ENCODE peak calls at places on chromosomes 3 and 15, in nine cellular contexts. W is iris pigment epithelial cell; S is Daoy; K is fibroblast of villous mesenchyme; C is left cardiac atrium; V is fibroblast of pulmonary artery; P is GM20000; I is Karpas-422; X is stimulated activated naive CD8-positive, alpha-beta T cell treated with anti-CD3 and anti-CD28 coated beads, Interleukin-15, Interleukin-2, amounts not matched to agents 100 U/mL and 50 U/mL, for 24 hours. A is an unnamed sample.

GRCh38 chr3:190696777-190697501 is 165.6 kb downstream of the GMNC start:
- DNase-seq in W (peak; percentile 38), K (peak; percentile 68), S (peak; percentile 11), I (no peak), V (peak; percentile 72), X (no peak), C (no peak), P (peak; percentile 4), A (no peak)

GRCh38 chr3:16338124-16338523 is 73.1 kb downstream of the OXNAD1 start:
- DNase-seq in P (peak; percentile 60), K (peak; percentile 69), V (no peak), I (no peak), S (no peak), C (no peak), W (peak; percentile 45), X (peak; percentile 58), A (no peak)

GRCh38 chr3:106067711-106068110 is 198.9 kb upstream of the CBLB start:
- DNase-seq in K (no peak), V (no peak), I (no peak), P (no peak), X (no peak), W (no peak), C (no peak), S (no peak), A (no peak)

GRCh38 chr3:71890356-71890931 is 105.5 kb upstream of the PROK2 start:
- DNase-seq in P (no peak), C (no peak), X (no peak), S (no peak), I (no peak), K (no peak), W (no peak), V (no peak), A (no peak)

GRCh38 chr15:64430000-64430735 is 30.2 kb upstream of the ZNF609 start:
- DNase-seq in S (peak; percentile 39), W (peak; percentile 93), X (no peak), I (no peak), V (peak; percentile 96), P (peak; percentile 24), C (peak; percentile 27), K (peak; percentile 93), A (no peak)

GRCh38 chr3:43423142-43423541 is 136.8 kb downstream of the SNRK start:
- DNase-seq in I (no peak), X (no peak), K (no peak), C (peak; percentile 30), S (no peak), P (no peak), V (peak; percentile 26), W (peak; percentile 8), A (peak; percentile 17)

GRCh38 chr3:186596568-186597287 is 16.1 kb upstream of the AHSG start:
- DNase-seq in V (peak; percentile 44), X (no peak), I (no peak), C (no peak), S (no peak), P (no peak), K (peak; percentile 19), W (peak; percentile 39), A (no peak)

GRCh38 chr3:13018039-13018431 is 55.2 kb downstream of the IQSEC1 start:
- DNase-seq in C (peak; percentile 59), K (no peak), V (no peak), I (no peak), X (no peak), P (no peak), S (peak; percentile 76), W (no peak), A (peak; percentile 70)

GRCh38 chr15:58269455-58270414 is 131.6 kb downstream of the AQP9 start:
- DNase-seq in P (peak; percentile 50), X (peak; percentile 16), C (no peak), K (peak; percentile 75), I (peak; percentile 78), S (peak; percentile 49), W (peak; percentile 71), V (peak; percentile 81), A (no peak)

GRCh38 chr3:7407107-7407506 is 546.2 kb downstream of the GRM7 start:
- DNase-seq in C (no peak), V (no peak), K (no peak), W (no peak), X (no peak), I (no peak), S (no peak), P (no peak), A (no peak)

GRCh38 chr15:75594276-75594675 is 15.2 kb upstream of the PTPN9 start:
- DNase-seq in W (no peak), S (no peak), C (no peak), I (no peak), K (peak; percentile 40), V (no peak), X (no peak), P (no peak), A (no peak)

GRCh38 chr3:45881031-45882022 is 5.0 kb upstream of the CCR9 start:
- DNase-seq in W (peak; percentile 67), C (peak; percentile 23), S (peak; percentile 35), V (peak; percentile 17), X (peak; percentile 39), I (no peak), K (no peak), P (peak; percentile 50), A (no peak)

GRCh38 chr3:104425416-104425815 is 941.3 kb upstream of the ALCAM start:
- DNase-seq in V (no peak), K (no peak), W (no peak), I (no peak), P (no peak), C (no peak), S (no peak), X (no peak), A (no peak)

GRCh38 chr3:168156479-168156878 is 60.8 kb upstream of the GOLIM4 start:
- DNase-seq in I (no peak), V (no peak), W (no peak), P (no peak), X (no peak), S (no peak), C (no peak), K (no peak), A (no peak)

GRCh38 chr3:27632431-27633223 is 89.5 kb downstream of the EOMES start:
- DNase-seq in W (peak; percentile 68), X (peak; percentile 53), I (peak; percentile 58), K (peak; percentile 61), V (peak; percentile 62), C (peak; percentile 67), P (peak; percentile 68), S (peak; percentile 58), A (peak; percentile 63)

GRCh38 chr3:195245531-195245951 is 25.4 kb downstream of the XXYLT1 start:
- DNase-seq in K (no peak), S (no peak), V (no peak), W (no peak), P (no peak), I (no peak), X (no peak), C (no peak), A (no peak)

GRCh38 chr3:113829576-113830354 is 8.8 kb upstream of the GRAMD1C start:
- DNase-seq in W (peak; percentile 14), K (no peak), X (no peak), P (no peak), C (no peak), V (peak; percentile 72), I (no peak), S (no peak), A (no peak)

GRCh38 chr3:184941408-184941807 is 129.4 kb downstream of the VPS8 start:
- DNase-seq in K (no peak), C (no peak), V (no peak), I (no peak), W (no peak), P (no peak), S (no peak), X (no peak), A (no peak)

GRCh38 chr3:140308535-140308934 is 369.3 kb upstream of the TRIM42 start:
- DNase-seq in C (no peak), X (no peak), W (no peak), I (no peak), K (no peak), V (no peak), P (no peak), S (no peak), A (no peak)

GRCh38 chr15:66931768-66932633 is 133.4 kb upstream of the SMAD3 start:
- DNase-seq in C (no peak), V (peak; percentile 73), S (peak; percentile 63), I (no peak), X (no peak), W (peak; percentile 79), K (peak; percentile 86), P (no peak), A (no peak)

GRCh38 chr15:66898656-66899402 is 166.6 kb upstream of the SMAD3 start:
- DNase-seq in X (no peak), S (no peak), P (no peak), K (no peak), V (no peak), I (no peak), C (no peak), W (no peak), A (no peak)

GRCh38 chr15:35289029-35289617 is 204.0 kb upstream of the NANOGP8 start:
- DNase-seq in W (peak; percentile 78), S (peak; percentile 34), V (peak; percentile 85), C (no peak), I (peak; percentile 51), P (peak; percentile 48), X (no peak), K (peak; percentile 81), A (no peak)

GRCh38 chr3:126900859-126901540 is 81.9 kb upstream of the PLXNA1 start:
- DNase-seq in K (no peak), S (no peak), W (no peak), V (no peak), C (no peak), P (no peak), X (no peak), I (no peak), A (no peak)

GRCh38 chr15:70473623-70474366 is 289.6 kb downstream of the UACA start:
- DNase-seq in P (no peak), W (peak; percentile 67), X (no peak), S (no peak), V (peak; percentile 55), K (no peak), C (no peak), I (no peak), A (no peak)

GRCh38 chr15:34011476-34011875 is 27.5 kb downstream of the AVEN start:
- DNase-seq in S (no peak), W (no peak), I (no peak), K (no peak), V (no peak), P (no peak), C (no peak), X (no peak), A (no peak)

GRCh38 chr3:43144811-43145490 is 39.1 kb upstream of the POMGNT2 start:
- DNase-seq in K (peak; percentile 43), P (no peak), I (no peak), X (no peak), S (peak; percentile 52), V (peak; percentile 83), W (peak; percentile 66), C (no peak), A (no peak)

A was measured in psoas muscle.